ENCODE peak calls at places on chromosomes 16 and 17, in six cellular contexts. F is heart left ventricle, Z is substantia nigra, K is NCI-H1930, Y is SJCRH30, H is AG04449. N is an unnamed sample.

GRCh38 chr16:69941251-69942098 is 9.7 kb upstream of the CLEC18A start:
- DNase-seq in F (no peak), Z (no peak), K (no peak), Y (no peak), H (no peak), N (no peak)

GRCh38 chr17:64259922-64260321 is 3.1 kb downstream of the TEX2 start:
- DNase-seq in F (no peak), Z (no peak), K (no peak), Y (no peak), H (no peak), N (no peak)

GRCh38 chr17:41439375-41439774 is 1.4 kb downstream of the KRT38 start:
- DNase-seq in F (no peak), Z (no peak), K (no peak), Y (no peak), H (no peak), N (no peak)

GRCh38 chr16:71524566-71525553 is 1.4 kb upstream of the CHST4 start:
- DNase-seq in F (no peak), Z (no peak), K (no peak), Y (peak), H (no peak), N (no peak)

GRCh38 chr16:73047221-73047535 is 750 bp downstream of the ZFHX3 start:
- DNase-seq in F (no peak), Z (no peak), K (no peak), Y (no peak), H (no peak), N (no peak)

GRCh38 chr17:9284884-9285283 is 263.6 kb downstream of the NTN1 start:
- DNase-seq in F (no peak), Z (no peak), K (no peak), Y (no peak), H (no peak), N (no peak)

GRCh38 chr17:78568494-78569115 is 8.6 kb downstream of the DNAH17 start:
- DNase-seq in F (peak), Z (no peak), K (no peak), Y (no peak), H (no peak), N (no peak)

GRCh38 chr17:57544834-57545463 is 200.2 kb downstream of the CCDC182 start:
- DNase-seq in F (no peak), Z (no peak), K (peak), Y (no peak), H (no peak), N (no peak)

GRCh38 chr16:53502331-53503269 is at the start of gene AKTIP:
- DNase-seq in F (no peak), Z (peak), K (no peak), Y (peak), H (no peak), N (no peak)